ENCODE peak calls at places on chromosomes 16 and 17, in eight cellular contexts. Y is fibroblast of the aortic adventitia, T is lower lobe of right lung, R is cardiac muscle cell, U is brain microvascular endothelial cell, I is fibroblast of lung, X is GM23338, A is AG09319. K is an unnamed sample.

GRCh38 chr17:32697728-32698625 is 178.9 kb downstream of the MYO1D start:
- DNase-seq in U (no peak), Y (no peak), R (no peak), X (no peak), I (no peak), T (no peak), A (no peak), K (no peak)

GRCh38 chr16:10314811-10315210 is 71.0 kb upstream of the ATF7IP2 start:
- DNase-seq in X (no peak), I (peak), T (no peak), Y (peak), U (peak), A (no peak), R (no peak), K (peak)

GRCh38 chr16:15523092-15523541 is 88.7 kb downstream of the BMERB1 start:
- DNase-seq in A (no peak), T (peak), Y (no peak), X (no peak), U (no peak), R (no peak), I (no peak), K (no peak)

GRCh38 chr16:65069090-65069489 is 52.8 kb downstream of the CDH11 start:
- DNase-seq in U (peak), X (no peak), Y (peak), R (no peak), T (no peak), A (peak), I (peak), K (peak)

GRCh38 chr16:31215287-31216115 is 1.4 kb downstream of the PYDC1 start:
- DNase-seq in X (peak), T (peak), R (peak), Y (peak), U (peak), A (no peak), I (peak), K (peak)

GRCh38 chr17:47275245-47275984 is 21.8 kb downstream of the ITGB3 start:
- DNase-seq in Y (peak), X (peak), U (peak), I (peak), A (peak), T (peak), R (peak), K (peak)

GRCh38 chr17:42097691-42098661 is at the start of gene ZNF385C:
- DNase-seq in R (peak), Y (no peak), T (no peak), U (no peak), A (no peak), X (peak), I (no peak), K (no peak)

GRCh38 chr17:330993-331701 is 21.5 kb downstream of the RPH3AL start:
- DNase-seq in X (no peak), U (no peak), I (no peak), R (no peak), Y (no peak), T (no peak), A (no peak), K (no peak)

GRCh38 chr17:66411498-66411897 is 109.1 kb downstream of the PRKCA start:
- DNase-seq in Y (no peak), X (no peak), U (no peak), R (no peak), I (peak), T (no peak), A (no peak), K (no peak)

GRCh38 chr17:34703533-34703932 is 124.2 kb downstream of the TMEM132E start:
- DNase-seq in A (no peak), Y (peak), I (peak), U (peak), T (no peak), R (peak), X (peak), K (peak)

GRCh38 chr17:48259710-48260291 is 152.2 kb downstream of the SNX11 start:
- DNase-seq in A (no peak), Y (peak), I (peak), X (peak), U (peak), R (peak), T (no peak), K (peak)

GRCh38 chr16:31061126-31061812 is 12.8 kb downstream of the ZNF668 start:
- DNase-seq in R (no peak), T (no peak), Y (no peak), A (no peak), U (no peak), X (no peak), I (no peak), K (no peak)

GRCh38 chr17:69913241-69914015 is 161.6 kb upstream of the KCNJ16 start:
- DNase-seq in U (no peak), Y (peak), T (no peak), I (peak), X (no peak), A (no peak), R (no peak), K (no peak)

GRCh38 chr16:25217921-25218320 is 1.2 kb downstream of the AQP8 start:
- DNase-seq in Y (no peak), R (no peak), X (no peak), T (no peak), U (no peak), I (no peak), A (no peak), K (no peak)

GRCh38 chr16:66261826-66262225 is 104.7 kb upstream of the CDH5 start:
- DNase-seq in T (no peak), A (no peak), I (no peak), R (no peak), X (no peak), Y (no peak), U (no peak), K (no peak)

GRCh38 chr17:43416998-43417891 is 18.5 kb downstream of the ARL4D start:
- DNase-seq in I (peak), T (peak), A (peak), U (no peak), X (no peak), R (peak), Y (peak), K (peak)

DNA sequence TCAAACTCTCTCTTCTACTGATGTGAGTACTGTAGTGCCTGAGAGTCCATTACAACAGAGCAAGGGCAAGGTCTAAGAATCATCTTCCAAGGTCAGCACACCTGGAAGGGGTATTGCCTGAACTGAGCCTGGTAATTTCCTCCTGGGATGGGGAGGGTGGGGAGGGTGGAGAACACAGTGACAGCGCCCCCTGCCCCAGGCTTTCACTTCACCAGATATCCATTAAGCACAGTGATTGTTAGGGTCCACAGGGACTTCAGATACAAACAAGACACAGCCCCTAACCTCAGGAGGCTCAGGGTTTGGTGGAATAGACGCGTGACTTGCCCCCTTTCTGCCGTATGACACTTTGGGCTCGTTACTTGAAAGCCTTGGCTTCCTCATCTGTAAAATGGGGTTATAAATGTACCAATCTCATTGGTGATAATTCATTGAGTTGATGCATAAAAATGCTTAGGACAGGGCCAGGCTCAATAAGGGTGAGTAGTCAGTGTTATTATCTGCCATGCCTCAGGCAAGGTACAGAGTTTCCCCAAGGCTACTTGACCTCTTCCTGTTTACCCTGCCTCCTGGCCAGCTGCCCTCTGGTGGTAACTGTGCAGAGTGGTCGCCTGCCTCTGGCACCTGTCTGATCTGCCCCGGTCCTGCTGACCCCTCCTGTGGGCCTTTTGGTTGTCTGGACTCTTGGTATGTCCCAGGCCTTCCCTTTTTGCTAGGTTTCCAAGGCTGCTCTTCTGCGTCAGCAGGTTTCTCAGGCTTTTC is 13.1 kb upstream of the BRD7 start:
- DNase-seq in Y (no peak), U (no peak), R (no peak), X (peak), I (no peak), T (no peak), A (no peak), K (no peak)
- TF ChIP-seq CTCF in Y (no peak), U (peak), R (no peak), X (peak), I (no peak), T (no peak), A (no peak), K (peak)

GRCh38 chr16:83312846-83313245 is 494.9 kb upstream of the HSBP1 start:
- DNase-seq in R (peak), T (no peak), Y (no peak), A (no peak), X (no peak), U (no peak), I (no peak), K (no peak)
- TF ChIP-seq CTCF in R (no peak), T (no peak), Y (no peak), A (no peak), X (no peak), U (no peak), I (no peak), K (no peak)

GRCh38 chr16:4314532-4315184 is 1.2 kb upstream of the GLIS2 start:
- DNase-seq in R (peak), A (no peak), I (peak), X (peak), T (no peak), Y (peak), U (no peak), K (peak)
- TF ChIP-seq CTCF in R (peak), A (no peak), I (peak), X (peak), T (no peak), Y (no peak), U (no peak), K (no peak)

GRCh38 chr17:80111702-80112470 is 10.5 kb downstream of the GAA start:
- DNase-seq in R (no peak), Y (no peak), T (no peak), A (no peak), X (peak), I (no peak), U (no peak), K (no peak)
- TF ChIP-seq CTCF in R (no peak), Y (no peak), T (no peak), A (no peak), X (peak), I (no peak), U (no peak), K (no peak)

DNA sequence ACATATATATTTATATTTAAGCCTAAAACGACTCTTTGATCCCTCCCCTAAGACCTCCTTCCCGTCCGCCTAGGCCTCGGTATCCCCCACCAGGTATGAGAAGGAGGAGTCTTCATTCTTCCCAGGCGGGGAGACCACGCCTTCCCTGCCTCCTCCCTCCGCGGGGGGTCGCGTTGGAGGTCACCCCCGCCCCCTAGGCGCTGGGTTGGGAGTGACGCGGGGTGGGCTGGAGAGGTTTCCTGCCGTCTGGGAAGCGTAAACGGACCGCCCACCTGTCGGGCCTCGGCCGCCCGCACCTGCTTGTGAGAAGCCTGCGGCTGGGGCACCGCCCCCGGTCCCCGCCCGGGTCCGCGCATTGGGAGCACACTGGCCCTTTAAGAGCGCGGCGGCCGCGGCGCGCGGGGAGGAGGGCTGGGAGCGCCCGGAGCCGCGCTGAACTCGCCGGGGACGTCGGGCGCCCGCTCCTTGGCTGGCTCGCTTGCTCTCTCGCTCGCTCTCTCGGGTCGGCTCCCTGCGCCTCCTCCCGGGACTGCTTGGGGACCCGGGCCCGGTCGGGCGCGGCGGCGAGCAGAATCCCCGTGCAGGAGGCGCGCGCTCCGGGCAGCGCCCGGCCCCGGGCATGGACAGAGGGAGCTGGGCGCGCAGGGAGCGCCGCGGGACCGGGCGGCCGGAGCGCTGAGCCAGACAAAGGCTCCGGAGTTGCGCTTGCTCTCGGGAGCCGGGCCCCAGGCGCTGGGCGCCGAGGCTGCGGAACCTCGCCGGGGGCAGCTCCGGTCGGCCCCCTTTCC is at the start of gene MMP15:
- DNase-seq in I (peak), X (peak), Y (peak), U (peak), R (peak), T (peak), A (no peak), K (peak)
- TF ChIP-seq CTCF in I (no peak), X (no peak), Y (no peak), U (no peak), R (no peak), T (no peak), A (no peak), K (no peak)

GRCh38 chr17:1562178-1562643 is 381 bp downstream of the PITPNA start:
- DNase-seq in T (peak), U (no peak), I (peak), X (peak), R (peak), Y (no peak), A (no peak), K (no peak)
- TF ChIP-seq CTCF in T (no peak), U (no peak), I (no peak), X (no peak), R (no peak), Y (no peak), A (no peak), K (no peak)

DNA sequence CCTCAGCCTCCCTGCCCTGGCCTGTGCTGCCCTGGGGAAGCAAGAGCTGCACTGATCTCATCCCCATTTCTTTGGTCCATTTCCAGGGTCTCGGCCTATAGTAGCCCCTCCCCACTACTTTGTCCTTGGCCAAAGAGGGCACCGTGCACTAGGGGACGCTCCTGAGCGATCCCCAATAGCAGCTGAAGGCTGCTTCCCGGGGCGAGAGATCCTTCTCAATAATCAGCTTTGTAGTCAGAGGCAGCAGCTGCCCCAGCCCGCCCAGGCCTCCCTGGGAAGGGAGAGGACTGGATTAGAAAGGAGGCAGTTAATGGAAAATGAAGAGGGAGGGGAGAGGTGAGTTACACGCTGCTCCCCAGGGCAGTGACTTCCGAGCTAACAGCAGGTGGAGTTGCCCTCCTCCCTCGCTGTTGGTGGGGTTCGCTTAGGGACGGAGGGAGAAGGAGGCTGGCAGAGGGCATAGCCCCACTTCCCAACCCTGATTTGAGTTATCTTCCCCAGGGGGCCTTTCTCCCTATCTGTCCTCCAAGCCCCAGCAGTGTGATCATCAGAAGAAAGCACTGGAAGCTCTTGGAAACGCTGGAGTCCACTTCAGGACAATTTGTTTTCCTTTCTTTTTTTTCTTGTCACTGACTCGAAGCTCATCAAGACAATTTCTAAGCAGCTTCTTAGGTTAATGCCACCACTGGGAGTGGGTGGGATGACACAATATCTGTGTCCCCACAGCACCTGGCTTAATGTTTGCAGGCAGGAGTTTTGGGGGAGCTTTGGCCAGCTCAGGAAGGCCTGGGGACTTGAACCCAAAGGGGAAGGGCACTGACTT is 2.6 kb downstream of the MXRA7 start:
- DNase-seq in U (no peak), I (no peak), Y (peak), R (peak), X (peak), T (no peak), A (no peak), K (no peak)
- TF ChIP-seq CTCF in U (peak), I (peak), Y (peak), R (peak), X (peak), T (peak), A (peak), K (peak)

DNA sequence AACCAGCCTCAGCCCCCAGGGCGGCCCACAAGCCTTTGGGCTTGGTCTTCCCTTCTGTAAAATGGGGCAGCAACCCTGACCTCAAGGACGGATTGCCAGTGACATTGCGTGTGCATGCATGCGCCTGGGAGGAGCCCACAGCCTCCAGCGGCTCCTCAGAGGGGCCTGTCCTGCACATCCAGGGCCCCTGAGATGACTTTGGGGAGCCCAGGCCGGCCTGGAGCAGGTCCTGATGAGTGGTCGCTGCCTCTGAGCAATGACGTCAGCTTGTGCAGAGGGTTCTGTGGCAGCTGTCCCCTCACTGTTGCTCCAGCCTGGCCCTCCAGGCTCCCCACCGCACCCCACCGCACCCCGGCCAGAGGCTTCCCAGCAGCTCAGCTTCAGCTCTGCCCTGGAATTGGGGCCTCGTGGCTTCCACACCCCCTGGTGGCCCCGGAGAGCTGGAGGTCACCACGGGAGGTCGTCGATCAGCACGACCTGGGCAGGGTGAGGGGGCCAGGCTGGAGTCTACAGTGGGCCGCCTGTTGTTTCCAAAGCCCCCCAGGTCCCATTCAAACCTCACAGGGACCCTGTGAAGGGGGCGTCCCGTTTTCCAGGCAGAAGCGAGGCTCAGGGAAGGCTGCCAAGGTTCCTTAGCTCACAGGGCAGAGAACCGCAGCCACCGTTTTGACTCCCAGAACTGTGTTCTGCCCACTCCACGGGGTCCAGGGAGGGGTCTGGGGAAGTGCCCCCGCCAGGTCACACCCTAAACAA is 341.8 kb downstream of the SEC14L1 start:
- DNase-seq in T (no peak), I (no peak), A (no peak), X (no peak), R (no peak), U (no peak), Y (no peak), K (no peak)
- TF ChIP-seq CTCF in T (no peak), I (no peak), A (no peak), X (peak), R (no peak), U (no peak), Y (no peak), K (no peak)

DNA sequence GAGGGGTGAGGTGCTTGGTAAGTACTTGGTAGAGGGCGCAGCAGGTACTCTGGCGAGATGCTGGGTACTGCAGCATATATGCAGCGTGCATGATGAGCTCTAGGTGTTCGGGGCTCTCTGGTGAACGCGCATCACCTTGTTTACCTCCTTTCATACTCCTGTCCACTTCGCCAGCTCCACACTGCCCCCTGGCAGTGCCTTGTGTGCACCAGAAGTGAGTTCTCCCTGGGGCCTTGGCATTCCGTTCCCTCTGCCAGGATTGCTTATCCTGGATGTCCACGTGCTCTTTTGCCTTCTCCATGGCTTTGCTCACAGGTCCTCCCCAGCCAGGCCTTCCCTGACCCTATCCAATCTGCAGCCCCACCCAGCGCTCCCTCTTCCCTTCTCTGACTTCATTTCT is 154.2 kb downstream of the MRM1 start:
- DNase-seq in A (no peak), I (no peak), U (no peak), T (peak), X (peak), Y (no peak), R (peak), K (peak)
- TF ChIP-seq CTCF in A (peak), I (no peak), U (peak), T (peak), X (peak), Y (peak), R (peak), K (peak)

DNA sequence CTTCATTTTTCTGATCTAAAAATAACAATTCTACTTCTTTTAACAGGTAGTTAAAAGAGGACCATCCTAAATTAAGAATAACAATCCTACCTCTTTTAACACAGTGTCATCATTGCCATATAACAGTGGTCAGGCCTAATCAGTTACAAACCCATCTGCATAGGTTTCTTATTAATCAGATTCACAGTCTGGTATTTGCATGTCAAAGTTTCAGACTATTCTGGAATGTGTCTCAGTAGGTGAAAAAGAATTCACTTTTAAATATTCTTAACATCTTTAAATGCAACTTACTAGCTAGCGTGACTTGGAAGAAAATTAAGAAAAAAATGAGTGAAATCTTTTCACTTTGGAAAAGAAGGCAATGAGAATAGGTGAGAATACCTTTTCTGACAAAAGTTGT is 6.8 kb upstream of the KRT12 start:
- DNase-seq in U (no peak), X (no peak), Y (no peak), A (no peak), I (peak), R (no peak), T (no peak), K (no peak)
- TF ChIP-seq CTCF in U (no peak), X (no peak), Y (no peak), A (no peak), I (no peak), R (no peak), T (no peak), K (no peak)

K was measured in fibroblast of pulmonary artery.